ENCODE peak calls at places on chromosomes 13 and 19, in six cellular contexts. Y is AG08395, X is IMR-90, L is DMS153, M is MCF 10A, E is HuH-7.5. T is an unnamed sample.

GRCh38 chr13:113816248-113816924 is 47.5 kb downstream of the GAS6 start:
- DNase-seq in Y (peak; percentile 37), X (peak; percentile 45), L (no peak), M (no peak), E (no peak), T (no peak)

GRCh38 chr13:113636266-113636963 is 21.6 kb downstream of the ATP4B start:
- DNase-seq in Y (no peak), X (no peak), L (no peak), M (no peak), E (no peak), T (no peak)

GRCh38 chr19:55526216-55527196 is 10.4 kb downstream of the SBK2 start:
- DNase-seq in Y (peak; percentile 57), X (peak; percentile 87), L (peak; percentile 77), M (peak; percentile 75), E (no peak), T (peak; percentile 91)

GRCh38 chr19:45179063-45179847 is 671 bp downstream of the BLOC1S3 start:
- DNase-seq in Y (no peak), X (peak; percentile 17), L (no peak), M (peak; percentile 42), E (no peak), T (no peak)

GRCh38 chr19:47518139-47518538 is 3.3 kb upstream of the NAPA start:
- DNase-seq in Y (no peak), X (no peak), L (no peak), M (no peak), E (no peak), T (no peak)

GRCh38 chr13:80363890-80364503 is 23.1 kb upstream of the SPRY2 start:
- DNase-seq in Y (peak; percentile 50), X (peak; percentile 49), L (no peak), M (peak; percentile 45), E (no peak), T (no peak)

GRCh38 chr13:27728271-27728670 is 64.0 kb upstream of the GSX1 start:
- DNase-seq in Y (peak; percentile 9), X (no peak), L (no peak), M (no peak), E (no peak), T (no peak)

GRCh38 chr13:41200126-41200525 is 5.8 kb upstream of the KBTBD7 start:
- DNase-seq in Y (peak; percentile 24), X (no peak), L (no peak), M (no peak), E (no peak), T (no peak)

GRCh38 chr19:4115050-4115817 is 8.7 kb downstream of the MAP2K2 start:
- DNase-seq in Y (no peak), X (no peak), L (no peak), M (no peak), E (no peak), T (no peak)

GRCh38 chr19:3518669-3519068 is 12.6 kb downstream of the FZR1 start:
- DNase-seq in Y (no peak), X (no peak), L (no peak), M (no peak), E (no peak), T (no peak)

GRCh38 chr19:16224266-16225045 is 26.7 kb downstream of the AP1M1 start:
- DNase-seq in Y (no peak), X (no peak), L (no peak), M (no peak), E (no peak), T (no peak)

GRCh38 chr19:19539738-19540703 is 2.0 kb downstream of the CILP2 start:
- DNase-seq in Y (peak; percentile 64), X (peak; percentile 46), L (no peak), M (no peak), E (no peak), T (no peak)

GRCh38 chr13:50707533-50708096 is 135.9 kb downstream of the DLEU7 start:
- DNase-seq in Y (no peak), X (no peak), L (peak; percentile 7), M (no peak), E (no peak), T (no peak)

GRCh38 chr19:6800991-6801396 is 28.5 kb downstream of the VAV1 start:
- DNase-seq in Y (peak; percentile 31), X (peak; percentile 38), L (peak; percentile 55), M (peak; percentile 84), E (no peak), T (peak; percentile 61)

GRCh38 chr13:41199526-41199925 is 5.2 kb upstream of the KBTBD7 start:
- DNase-seq in Y (no peak), X (no peak), L (no peak), M (no peak), E (no peak), T (no peak)

GRCh38 chr19:44278181-44278690 is 18.6 kb downstream of the ZNF233 start:
- DNase-seq in Y (peak; percentile 27), X (peak; percentile 7), L (no peak), M (no peak), E (no peak), T (no peak)

GRCh38 chr19:35704218-35704617 is at the start of gene ZBTB32:
- DNase-seq in Y (peak; percentile 81), X (peak; percentile 61), L (peak; percentile 62), M (no peak), E (no peak), T (no peak)

T was measured in NCI-H2029.